ENCODE peak calls at places on chromosomes 4 and X, in five cellular contexts. T, O, S, Y and Q are unnamed samples.

GRCh38 chr4:13704761-13705160 is 77.2 kb upstream of the BOD1L1 start:
- DNase-seq in T (no peak), O (no peak), S (no peak), Y (no peak), Q (no peak)

GRCh38 chr4:159137176-159137575 is 34.3 kb downstream of the RAPGEF2 start:
- DNase-seq in T (no peak), O (no peak), S (no peak), Y (no peak), Q (no peak)

GRCh38 chr4:121448231-121448630 is 67.4 kb upstream of the QRFPR start:
- DNase-seq in T (peak), O (no peak), S (no peak), Y (no peak), Q (no peak)

GRCh38 chr4:185424905-185425599 is 712 bp downstream of the UFSP2 start:
- DNase-seq in T (peak), O (no peak), S (peak), Y (peak), Q (no peak)

GRCh38 chr4:53346920-53347852 is 18.7 kb downstream of the SCFD2 start:
- DNase-seq in T (peak), O (no peak), S (peak), Y (peak), Q (no peak)

GRCh38 chr4:142815834-142816233 is 30.3 kb downstream of the INPP4B start:
- DNase-seq in T (no peak), O (no peak), S (peak), Y (peak), Q (peak)

GRCh38 chr4:3353747-3354454 is 61.1 kb downstream of the RGS12 start:
- DNase-seq in T (no peak), O (peak), S (no peak), Y (no peak), Q (no peak)

GRCh38 chr4:23889814-23890269 is at the start of gene PPARGC1A:
- DNase-seq in T (no peak), O (peak), S (peak), Y (peak), Q (peak)

GRCh38 chr4:163221467-163221866 is 54.8 kb upstream of the NAF1 start:
- DNase-seq in T (no peak), O (no peak), S (no peak), Y (no peak), Q (no peak)

GRCh38 chrX:70084592-70084991 is 22.3 kb downstream of the OTUD6A start:
- DNase-seq in T (no peak), O (no peak), S (no peak), Y (no peak), Q (no peak)

GRCh38 chr4:157143365-157143764 is 67.4 kb downstream of the GLRB start:
- DNase-seq in T (no peak), O (no peak), S (peak), Y (peak), Q (peak)

GRCh38 chrX:119573840-119574393 is 446 bp upstream of the UBE2A start:
- DNase-seq in T (peak), O (no peak), S (peak), Y (no peak), Q (peak)

GRCh38 chr4:76605099-76605563 is 170.1 kb downstream of the SHROOM3 start:
- DNase-seq in T (no peak), O (no peak), S (no peak), Y (no peak), Q (peak)

GRCh38 chr4:137609693-137610450 is 77.6 kb upstream of the PCDH18 start:
- DNase-seq in T (no peak), O (no peak), S (peak), Y (peak), Q (peak)

GRCh38 chr4:183132865-183133264 is 33.8 kb downstream of the WWC2 start:
- DNase-seq in T (no peak), O (no peak), S (no peak), Y (no peak), Q (no peak)

GRCh38 chrX:132231587-132231986 is 12.3 kb upstream of the RAP2C start:
- DNase-seq in T (no peak), O (no peak), S (no peak), Y (no peak), Q (no peak)

GRCh38 chrX:154654925-154655324 is 1.5 kb upstream of the CTAG2 start:
- DNase-seq in T (no peak), O (no peak), S (no peak), Y (no peak), Q (no peak)

GRCh38 chr4:170226288-170226687 is 136.5 kb upstream of the AADAT start:
- DNase-seq in T (no peak), O (no peak), S (no peak), Y (no peak), Q (no peak)

GRCh38 chr4:43496188-43496587 is 603.7 kb downstream of the GRXCR1 start:
- DNase-seq in T (no peak), O (no peak), S (peak), Y (peak), Q (peak)

GRCh38 chr4:99275050-99275449 is 15.7 kb downstream of the ADH1A start:
- DNase-seq in T (no peak), O (no peak), S (no peak), Y (no peak), Q (no peak)

GRCh38 chr4:78954048-78954666 is 14.9 kb upstream of the PAQR3 start:
- DNase-seq in T (no peak), O (no peak), S (peak), Y (peak), Q (no peak)